ENCODE peak calls at places on chromosome 20, in eight cellular contexts. One of them, this sample, is unnamed.

GRCh38 chr20:43721429-43722152 is 5.2 kb downstream of the GTSF1L start:
- DNase-seq in H1: no peak
- DNase-seq in endothelial cell of umbilical vein: no peak
- DNase-seq in H54: no peak
- DNase-seq in GM12891: no peak
- DNase-seq in right lobe of liver: no peak
- DNase-seq in stomach: no peak
- DNase-seq in IMR-90: no peak
- DNase-seq in this sample: no peak

GRCh38 chr20:46323557-46323956 is 15.3 kb upstream of the CDH22 start:
- DNase-seq in H1: no peak
- DNase-seq in endothelial cell of umbilical vein: no peak
- DNase-seq in H54: no peak
- DNase-seq in GM12891: no peak
- DNase-seq in right lobe of liver: no peak
- DNase-seq in stomach: no peak
- DNase-seq in IMR-90: no peak
- DNase-seq in this sample: no peak

GRCh38 chr20:2230671-2231488 is 64.9 kb upstream of the TGM3 start:
- DNase-seq in H1: no peak
- DNase-seq in endothelial cell of umbilical vein: no peak
- DNase-seq in H54: no peak
- DNase-seq in GM12891: no peak
- DNase-seq in right lobe of liver: no peak
- DNase-seq in stomach: no peak
- DNase-seq in IMR-90: no peak
- DNase-seq in this sample: no peak

GRCh38 chr20:54843891-54844290 is 368.5 kb downstream of the DOK5 start:
- DNase-seq in H1: no peak
- DNase-seq in endothelial cell of umbilical vein: no peak
- DNase-seq in H54: no peak
- DNase-seq in GM12891: no peak
- DNase-seq in right lobe of liver: no peak
- DNase-seq in stomach: no peak
- DNase-seq in IMR-90: no peak
- DNase-seq in this sample: no peak

GRCh38 chr20:48827880-48828733 is at the start of gene PREX1:
- DNase-seq in H1: peak
- DNase-seq in endothelial cell of umbilical vein: peak
- DNase-seq in H54: peak
- DNase-seq in GM12891: peak
- DNase-seq in right lobe of liver: peak
- DNase-seq in stomach: peak
- DNase-seq in IMR-90: peak
- DNase-seq in this sample: no peak

GRCh38 chr20:33839591-33839990 is 28.4 kb downstream of the CHMP4B start:
- DNase-seq in H1: no peak
- DNase-seq in endothelial cell of umbilical vein: no peak
- DNase-seq in H54: no peak
- DNase-seq in GM12891: no peak
- DNase-seq in right lobe of liver: peak
- DNase-seq in stomach: peak
- DNase-seq in IMR-90: no peak
- DNase-seq in this sample: no peak

GRCh38 chr20:20167704-20168103 is 115.4 kb downstream of the CFAP61 start:
- DNase-seq in H1: no peak
- DNase-seq in endothelial cell of umbilical vein: no peak
- DNase-seq in H54: no peak
- DNase-seq in GM12891: no peak
- DNase-seq in right lobe of liver: no peak
- DNase-seq in stomach: no peak
- DNase-seq in IMR-90: no peak
- DNase-seq in this sample: no peak

GRCh38 chr20:641516-641913 is 11.5 kb downstream of the SRXN1 start:
- DNase-seq in H1: no peak
- DNase-seq in endothelial cell of umbilical vein: no peak
- DNase-seq in H54: no peak
- DNase-seq in GM12891: no peak
- DNase-seq in right lobe of liver: no peak
- DNase-seq in stomach: no peak
- DNase-seq in IMR-90: no peak
- DNase-seq in this sample: no peak

GRCh38 chr20:1900321-1900791 is 5.1 kb downstream of the SIRPA start:
- DNase-seq in H1: peak
- DNase-seq in endothelial cell of umbilical vein: peak
- DNase-seq in H54: peak
- DNase-seq in GM12891: peak
- DNase-seq in right lobe of liver: no peak
- DNase-seq in stomach: peak
- DNase-seq in IMR-90: peak
- DNase-seq in this sample: no peak

GRCh38 chr20:15396026-15396425 is 1058.6 kb upstream of the FLRT3 start:
- DNase-seq in H1: no peak
- DNase-seq in endothelial cell of umbilical vein: no peak
- DNase-seq in H54: no peak
- DNase-seq in GM12891: no peak
- DNase-seq in right lobe of liver: no peak
- DNase-seq in stomach: no peak
- DNase-seq in IMR-90: no peak
- DNase-seq in this sample: no peak
- TF ChIP-seq POLR2A in H1: no peak
- TF ChIP-seq POLR2A in endothelial cell of umbilical vein: no peak
- TF ChIP-seq POLR2A in H54: no peak
- TF ChIP-seq POLR2A in GM12891: no peak
- TF ChIP-seq POLR2A in right lobe of liver: no peak
- TF ChIP-seq POLR2A in stomach: no peak
- TF ChIP-seq POLR2A in IMR-90: no peak
- TF ChIP-seq POLR2A in this sample: no peak

GRCh38 chr20:18566892-18567738 is at the start of gene SMIM26:
- DNase-seq in H1: peak
- DNase-seq in endothelial cell of umbilical vein: peak
- DNase-seq in H54: peak
- DNase-seq in GM12891: peak
- DNase-seq in right lobe of liver: peak
- DNase-seq in stomach: peak
- DNase-seq in IMR-90: peak
- DNase-seq in this sample: peak
- TF ChIP-seq POLR2A in H1: peak
- TF ChIP-seq POLR2A in endothelial cell of umbilical vein: peak
- TF ChIP-seq POLR2A in H54: peak
- TF ChIP-seq POLR2A in GM12891: peak
- TF ChIP-seq POLR2A in right lobe of liver: peak
- TF ChIP-seq POLR2A in stomach: no peak
- TF ChIP-seq POLR2A in IMR-90: peak
- TF ChIP-seq POLR2A in this sample: peak

DNA sequence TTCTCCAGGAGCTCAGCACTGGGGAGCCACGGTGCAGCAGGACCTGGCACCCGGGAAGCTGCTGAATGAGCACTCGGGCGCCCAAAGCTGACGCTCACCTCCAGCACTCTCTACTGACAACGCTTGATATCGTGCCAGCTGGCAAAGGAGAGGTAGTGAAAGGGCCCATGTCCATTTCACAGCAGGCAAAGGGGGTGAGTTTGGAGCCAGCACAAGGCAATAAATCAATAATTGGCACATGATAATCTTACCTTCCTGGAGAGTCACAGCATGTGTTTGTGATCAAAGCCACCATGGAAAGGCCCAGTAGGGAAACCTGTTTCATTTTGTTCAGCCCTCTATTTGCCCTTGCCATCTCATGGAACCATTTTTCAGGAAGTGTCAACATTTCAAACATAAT is 23.3 kb upstream of the SMIM26 start:
- DNase-seq in H1: no peak
- DNase-seq in endothelial cell of umbilical vein: no peak
- DNase-seq in H54: no peak
- DNase-seq in GM12891: no peak
- DNase-seq in right lobe of liver: peak
- DNase-seq in stomach: peak
- DNase-seq in IMR-90: no peak
- DNase-seq in this sample: no peak
- TF ChIP-seq POLR2A in H1: no peak
- TF ChIP-seq POLR2A in endothelial cell of umbilical vein: no peak
- TF ChIP-seq POLR2A in H54: no peak
- TF ChIP-seq POLR2A in GM12891: no peak
- TF ChIP-seq POLR2A in right lobe of liver: no peak
- TF ChIP-seq POLR2A in stomach: no peak
- TF ChIP-seq POLR2A in IMR-90: no peak
- TF ChIP-seq POLR2A in this sample: no peak

DNA sequence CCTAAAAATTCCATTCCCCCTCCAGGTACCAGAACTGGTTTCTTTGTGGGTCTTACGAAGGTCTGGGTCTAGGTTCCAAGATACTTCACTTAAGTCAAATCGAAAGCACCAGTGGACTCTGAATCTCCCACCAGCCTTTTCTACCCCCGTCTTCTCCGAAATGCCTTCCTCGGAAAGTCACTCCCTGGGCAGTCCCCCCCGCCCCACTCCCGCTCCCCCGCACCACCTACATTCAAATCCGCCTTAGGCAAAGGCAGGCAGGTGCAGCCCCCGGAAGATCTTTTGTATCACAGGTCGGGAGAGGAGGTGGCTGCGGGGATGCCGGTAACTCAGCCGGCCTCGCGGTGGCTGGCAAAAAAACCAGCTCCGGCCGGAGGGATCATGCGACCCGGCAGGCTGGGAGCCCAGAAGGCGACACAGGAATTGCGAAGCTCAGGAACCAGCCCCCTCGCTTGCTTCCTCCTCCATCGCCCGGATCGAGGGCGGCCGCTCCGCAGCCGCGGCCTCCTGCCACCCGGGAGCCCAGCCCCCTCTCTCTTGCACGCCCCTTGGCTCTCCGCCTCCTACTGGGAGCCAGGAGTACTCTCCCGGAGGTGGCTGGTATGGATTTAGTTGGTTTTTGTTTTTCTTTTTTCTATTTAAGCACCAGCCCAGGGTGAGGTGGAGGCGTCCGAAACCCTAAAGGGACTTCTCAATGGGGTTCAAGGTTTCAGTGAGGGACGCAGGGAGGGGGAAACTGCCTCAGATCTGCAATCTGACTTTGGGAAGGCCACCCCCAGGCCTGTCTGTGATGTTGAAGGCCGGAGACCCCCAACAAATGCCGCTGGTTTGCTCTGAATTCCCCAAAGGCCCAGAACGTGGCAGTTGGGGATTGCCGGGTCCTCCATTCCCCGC is at the start of gene BCL2L1:
- DNase-seq in H1: no peak
- DNase-seq in endothelial cell of umbilical vein: peak
- DNase-seq in H54: peak
- DNase-seq in GM12891: no peak
- DNase-seq in right lobe of liver: peak
- DNase-seq in stomach: peak
- DNase-seq in IMR-90: peak
- DNase-seq in this sample: no peak
- TF ChIP-seq POLR2A in H1: peak
- TF ChIP-seq POLR2A in endothelial cell of umbilical vein: peak
- TF ChIP-seq POLR2A in H54: peak
- TF ChIP-seq POLR2A in GM12891: peak
- TF ChIP-seq POLR2A in right lobe of liver: peak
- TF ChIP-seq POLR2A in stomach: peak
- TF ChIP-seq POLR2A in IMR-90: peak
- TF ChIP-seq POLR2A in this sample: no peak

GRCh38 chr20:31740208-31740607 is 1.1 kb downstream of the TPX2 start:
- DNase-seq in H1: no peak
- DNase-seq in endothelial cell of umbilical vein: peak
- DNase-seq in H54: no peak
- DNase-seq in GM12891: no peak
- DNase-seq in right lobe of liver: no peak
- DNase-seq in stomach: no peak
- DNase-seq in IMR-90: peak
- DNase-seq in this sample: no peak

GRCh38 chr20:31739550-31739863 is 417 bp downstream of the TPX2 start:
- DNase-seq in H1: no peak
- DNase-seq in endothelial cell of umbilical vein: no peak
- DNase-seq in H54: no peak
- DNase-seq in GM12891: no peak
- DNase-seq in right lobe of liver: no peak
- DNase-seq in stomach: no peak
- DNase-seq in IMR-90: no peak
- DNase-seq in this sample: no peak

GRCh38 chr20:31740656-31741323 is 1.7 kb downstream of the TPX2 start:
- DNase-seq in H1: no peak
- DNase-seq in endothelial cell of umbilical vein: no peak
- DNase-seq in H54: no peak
- DNase-seq in GM12891: no peak
- DNase-seq in right lobe of liver: no peak
- DNase-seq in stomach: no peak
- DNase-seq in IMR-90: no peak
- DNase-seq in this sample: no peak

GRCh38 chr20:31738729-31739549 is at the start of gene TPX2:
- DNase-seq in H1: peak
- DNase-seq in endothelial cell of umbilical vein: peak
- DNase-seq in H54: peak
- DNase-seq in GM12891: peak
- DNase-seq in right lobe of liver: peak
- DNase-seq in stomach: peak
- DNase-seq in IMR-90: peak
- DNase-seq in this sample: peak
- TF ChIP-seq POLR2A in H1: peak
- TF ChIP-seq POLR2A in endothelial cell of umbilical vein: peak
- TF ChIP-seq POLR2A in H54: peak
- TF ChIP-seq POLR2A in GM12891: peak
- TF ChIP-seq POLR2A in right lobe of liver: peak
- TF ChIP-seq POLR2A in stomach: peak
- TF ChIP-seq POLR2A in IMR-90: peak
- TF ChIP-seq POLR2A in this sample: no peak

GRCh38 chr20:35904982-35905663 is 49.2 kb downstream of the SCAND1 start:
- DNase-seq in H1: no peak
- DNase-seq in endothelial cell of umbilical vein: no peak
- DNase-seq in H54: no peak
- DNase-seq in GM12891: no peak
- DNase-seq in right lobe of liver: no peak
- DNase-seq in stomach: no peak
- DNase-seq in IMR-90: no peak
- DNase-seq in this sample: no peak

GRCh38 chr20:35899064-35899463 is 55.2 kb downstream of the SCAND1 start:
- DNase-seq in H1: no peak
- DNase-seq in endothelial cell of umbilical vein: no peak
- DNase-seq in H54: no peak
- DNase-seq in GM12891: no peak
- DNase-seq in right lobe of liver: no peak
- DNase-seq in stomach: no peak
- DNase-seq in IMR-90: peak
- DNase-seq in this sample: no peak

GRCh38 chr20:35903843-35904242 is 50.5 kb downstream of the SCAND1 start:
- DNase-seq in H1: no peak
- DNase-seq in endothelial cell of umbilical vein: no peak
- DNase-seq in H54: no peak
- DNase-seq in GM12891: no peak
- DNase-seq in right lobe of liver: no peak
- DNase-seq in stomach: no peak
- DNase-seq in IMR-90: no peak
- DNase-seq in this sample: no peak

GRCh38 chr20:35902545-35902941 is 51.8 kb downstream of the SCAND1 start:
- DNase-seq in H1: no peak
- DNase-seq in endothelial cell of umbilical vein: no peak
- DNase-seq in H54: no peak
- DNase-seq in GM12891: no peak
- DNase-seq in right lobe of liver: no peak
- DNase-seq in stomach: no peak
- DNase-seq in IMR-90: no peak
- DNase-seq in this sample: no peak

GRCh38 chr20:35901678-35902544 is 52.4 kb downstream of the SCAND1 start:
- DNase-seq in H1: no peak
- DNase-seq in endothelial cell of umbilical vein: peak
- DNase-seq in H54: peak
- DNase-seq in GM12891: no peak
- DNase-seq in right lobe of liver: no peak
- DNase-seq in stomach: no peak
- DNase-seq in IMR-90: peak
- DNase-seq in this sample: no peak
- TF ChIP-seq POLR2A in H1: no peak
- TF ChIP-seq POLR2A in endothelial cell of umbilical vein: no peak
- TF ChIP-seq POLR2A in H54: no peak
- TF ChIP-seq POLR2A in GM12891: no peak
- TF ChIP-seq POLR2A in right lobe of liver: no peak
- TF ChIP-seq POLR2A in stomach: no peak
- TF ChIP-seq POLR2A in IMR-90: no peak
- TF ChIP-seq POLR2A in this sample: no peak